ENCODE peak calls at places on chromosomes 13 and 19, in nine cellular contexts. M, V, E, Y, A, C, S, U and W are unnamed samples.

GRCh38 chr13:73174521-73175010 is 115.8 kb downstream of the KLF5 start:
- DNase-seq in V (no peak), A (no peak), M (no peak), U (no peak), C (no peak), E (no peak), S (no peak), Y (no peak), W (no peak)

GRCh38 chr13:33763021-33763420 is 54.9 kb upstream of the RFC3 start:
- DNase-seq in E (no peak), A (no peak), S (no peak), Y (no peak), M (no peak), C (no peak), V (no peak), U (no peak), W (no peak)

GRCh38 chr13:65472336-65472735 is 1757.8 kb downstream of the PCDH9 start:
- DNase-seq in S (no peak), U (no peak), Y (no peak), A (no peak), V (no peak), C (no peak), M (no peak), E (no peak), W (no peak)

GRCh38 chr13:43728411-43728810 is 58.4 kb downstream of the ENOX1 start:
- DNase-seq in U (peak), A (no peak), V (no peak), C (peak), Y (no peak), E (no peak), M (no peak), S (no peak), W (no peak)

GRCh38 chr13:64428196-64428595 is 2801.9 kb downstream of the PCDH9 start:
- DNase-seq in S (no peak), V (no peak), A (no peak), E (no peak), M (no peak), C (peak), Y (no peak), U (no peak), W (no peak)

GRCh38 chr13:39259371-39259770 is 221.1 kb downstream of the NHLRC3 start:
- DNase-seq in U (no peak), M (no peak), E (no peak), A (no peak), C (no peak), V (no peak), S (no peak), Y (no peak), W (no peak)

GRCh38 chr13:100983111-100983510 is 308.5 kb upstream of the TMTC4 start:
- DNase-seq in S (no peak), E (no peak), U (peak), M (no peak), A (no peak), C (no peak), Y (no peak), V (no peak), W (no peak)

GRCh38 chr19:14943601-14944000 is 2.3 kb downstream of the OR7C2 start:
- DNase-seq in S (no peak), M (no peak), Y (no peak), V (no peak), C (no peak), A (no peak), E (no peak), U (no peak), W (no peak)

GRCh38 chr13:46321494-46322225 is 65.4 kb downstream of the RUBCNL start:
- DNase-seq in C (peak), U (peak), Y (no peak), A (peak), S (peak), M (peak), V (peak), E (no peak), W (peak)

GRCh38 chr19:13207237-13208130 is 57.3 kb downstream of the IER2 start:
- DNase-seq in C (no peak), U (peak), S (no peak), A (no peak), M (no peak), V (no peak), Y (no peak), E (no peak), W (no peak)

GRCh38 chr13:92963029-92963428 is 263.6 kb upstream of the GPC6 start:
- DNase-seq in Y (no peak), S (no peak), U (no peak), E (no peak), C (no peak), A (no peak), V (no peak), M (no peak), W (no peak)

GRCh38 chr13:60627071-60627686 is 230.2 kb downstream of the TDRD3 start:
- DNase-seq in M (no peak), A (no peak), V (no peak), C (no peak), S (no peak), Y (no peak), U (peak), E (no peak), W (no peak)

GRCh38 chr19:42313096-42313839 is at the start of gene TMEM145:
- DNase-seq in A (no peak), E (peak), M (no peak), C (no peak), S (no peak), Y (no peak), V (no peak), U (peak), W (no peak)

GRCh38 chr19:19636573-19636972 is 6.9 kb downstream of the GMIP start:
- DNase-seq in U (no peak), E (no peak), Y (no peak), A (no peak), C (no peak), M (no peak), S (no peak), V (no peak), W (no peak)

GRCh38 chr13:39976481-39976880 is 321.0 kb downstream of the COG6 start:
- DNase-seq in M (no peak), U (no peak), S (no peak), V (no peak), C (no peak), Y (no peak), A (no peak), E (no peak), W (no peak)

GRCh38 chr13:61463027-61463426 is 47.4 kb upstream of the PCDH20 start:
- DNase-seq in V (no peak), A (no peak), U (no peak), C (no peak), M (no peak), E (no peak), S (no peak), Y (no peak), W (no peak)

GRCh38 chr13:113209336-113209879 is at the start of gene CUL4A:
- DNase-seq in U (peak), S (peak), C (no peak), E (peak), Y (no peak), M (peak), V (peak), A (no peak), W (peak)

GRCh38 chr13:109412232-109412935 is 374.0 kb downstream of the IRS2 start:
- DNase-seq in M (no peak), Y (no peak), S (no peak), V (no peak), U (peak), A (no peak), C (no peak), E (no peak), W (no peak)

GRCh38 chr13:108948269-108948671 is 318.9 kb downstream of the MYO16 start:
- DNase-seq in E (no peak), A (no peak), U (no peak), S (no peak), M (no peak), C (no peak), V (no peak), Y (no peak), W (no peak)

GRCh38 chr13:110390572-110390971 is 83.5 kb downstream of the COL4A2 start:
- DNase-seq in C (peak), Y (no peak), U (peak), V (no peak), M (no peak), A (peak), S (no peak), E (no peak), W (no peak)

GRCh38 chr13:37023871-37024270 is 23.3 kb downstream of the EXOSC8 start:
- DNase-seq in S (no peak), V (no peak), U (peak), C (peak), M (no peak), Y (no peak), A (no peak), E (no peak), W (no peak)

GRCh38 chr13:51192348-51192747 is 29.9 kb upstream of the FAM124A start:
- DNase-seq in Y (no peak), C (no peak), M (no peak), V (no peak), S (no peak), A (no peak), U (no peak), E (no peak), W (no peak)